ENCODE peak calls at places on chromosomes 6 and 20, in nine cellular contexts. J is activated CD8-positive, alpha-beta T cell treated with anti-CD3 and anti-CD28 coated beads for 36 hours; T is fibroblast of mammary gland; Q is activated naive CD4-positive, alpha-beta T cell; D is activated T-helper 9 cell treated with anti-CD3 and anti-CD28 coated beads, Interleukin-2, amount 50 U/mL, for 16 hours; E is nephron progenitor cell; G is body of pancreas; F is posterior vena cava; L is activated T-helper 1 cell treated with Interleukin-2 at 50 U/mL for 16 hours. H is an unnamed sample.

GRCh38 chr6:155221086-155221485 is 42.7 kb upstream of the CLDN20 start:
- DNase-seq in J (no peak), T (no peak), Q (no peak), D (no peak), E (no peak), G (no peak), F (no peak), L (no peak), H (no peak)

GRCh38 chr20:4326194-4327065 is 311.1 kb upstream of the RNF24 start:
- DNase-seq in J (no peak), T (peak), Q (no peak), D (no peak), E (no peak), G (no peak), F (no peak), L (no peak), H (no peak)

GRCh38 chr6:41430875-41431274 is 95.5 kb downstream of the NCR2 start:
- DNase-seq in J (no peak), T (peak), Q (no peak), D (no peak), E (no peak), G (no peak), F (peak), L (no peak), H (no peak)

GRCh38 chr6:150599199-150600002 is at the start of gene PLEKHG1:
- DNase-seq in J (peak), T (peak), Q (peak), D (peak), E (peak), G (peak), F (peak), L (peak), H (peak)

GRCh38 chr20:16821211-16822089 is 73.3 kb downstream of the OTOR start:
- DNase-seq in J (peak), T (peak), Q (no peak), D (no peak), E (peak), G (peak), F (no peak), L (no peak), H (no peak)

GRCh38 chr6:24391756-24392405 is 10.9 kb upstream of the MRS2 start:
- DNase-seq in J (peak), T (peak), Q (no peak), D (no peak), E (no peak), G (no peak), F (no peak), L (no peak), H (no peak)

GRCh38 chr20:14259691-14260090 is 77.7 kb downstream of the FLRT3 start:
- DNase-seq in J (no peak), T (peak), Q (no peak), D (no peak), E (no peak), G (no peak), F (no peak), L (no peak), H (no peak)

GRCh38 chr20:38325905-38326304 is 20.4 kb upstream of the LBP start:
- DNase-seq in J (no peak), T (no peak), Q (no peak), D (no peak), E (no peak), G (no peak), F (no peak), L (no peak), H (no peak)

GRCh38 chr6:156102129-156102528 is 646.5 kb upstream of the NOX3 start:
- DNase-seq in J (peak), T (no peak), Q (no peak), D (no peak), E (no peak), G (no peak), F (no peak), L (no peak), H (no peak)

GRCh38 chr6:148864941-148865340 is 118.1 kb downstream of the UST start:
- DNase-seq in J (no peak), T (no peak), Q (no peak), D (no peak), E (no peak), G (no peak), F (no peak), L (no peak), H (no peak)

GRCh38 chr6:157434349-157435016 is 53.5 kb downstream of the ZDHHC14 start:
- DNase-seq in J (no peak), T (no peak), Q (no peak), D (no peak), E (no peak), G (peak), F (no peak), L (no peak), H (peak)

GRCh38 chr20:13229538-13229937 is 8.5 kb downstream of the ISM1 start:
- DNase-seq in J (no peak), T (no peak), Q (no peak), D (no peak), E (no peak), G (no peak), F (no peak), L (no peak), H (no peak)

GRCh38 chr6:96542702-96543101 is 20.2 kb upstream of the FHL5 start:
- DNase-seq in J (no peak), T (peak), Q (no peak), D (no peak), E (no peak), G (no peak), F (no peak), L (no peak), H (no peak)

GRCh38 chr6:38150681-38151296 is 331.3 kb downstream of the ZFAND3 start:
- DNase-seq in J (no peak), T (no peak), Q (no peak), D (no peak), E (no peak), G (peak), F (no peak), L (no peak), H (no peak)

GRCh38 chr20:41080866-41081265 is 52.2 kb downstream of the TOP1 start:
- DNase-seq in J (no peak), T (peak), Q (no peak), D (no peak), E (no peak), G (no peak), F (no peak), L (no peak), H (no peak)

GRCh38 chr6:227812-228338 is 64.4 kb upstream of the DUSP22 start:
- DNase-seq in J (no peak), T (no peak), Q (no peak), D (no peak), E (no peak), G (peak), F (no peak), L (no peak), H (no peak)

GRCh38 chr6:11851405-11851804 is 72.8 kb upstream of the ADTRP start:
- DNase-seq in J (no peak), T (peak), Q (no peak), D (no peak), E (no peak), G (no peak), F (no peak), L (no peak), H (no peak)

GRCh38 chr20:47231382-47232042 is 125.0 kb downstream of the ZMYND8 start:
- DNase-seq in J (no peak), T (no peak), Q (no peak), D (no peak), E (no peak), G (no peak), F (no peak), L (no peak), H (no peak)

GRCh38 chr6:109019911-109020310 is 74.7 kb downstream of the SESN1 start:
- DNase-seq in J (no peak), T (no peak), Q (no peak), D (no peak), E (no peak), G (no peak), F (no peak), L (no peak), H (no peak)

GRCh38 chr6:93575495-93575894 is 156.1 kb upstream of the EPHA7 start:
- DNase-seq in J (no peak), T (no peak), Q (no peak), D (no peak), E (no peak), G (no peak), F (no peak), L (no peak), H (no peak)

GRCh38 chr6:110250838-110251237 is 70.6 kb downstream of the CDC40 start:
- DNase-seq in J (no peak), T (no peak), Q (no peak), D (no peak), E (no peak), G (no peak), F (no peak), L (no peak), H (no peak)

GRCh38 chr20:10090588-10091166 is 55.9 kb downstream of the ANKEF1 start:
- DNase-seq in J (peak), T (peak), Q (no peak), D (no peak), E (peak), G (peak), F (no peak), L (no peak), H (peak)

GRCh38 chr6:14450133-14451040 is 332.8 kb downstream of the CD83 start:
- DNase-seq in J (no peak), T (no peak), Q (no peak), D (no peak), E (no peak), G (no peak), F (no peak), L (no peak), H (no peak)

GRCh38 chr6:89011436-89011835 is 48.0 kb upstream of the RNGTT start:
- DNase-seq in J (no peak), T (no peak), Q (no peak), D (no peak), E (no peak), G (no peak), F (no peak), L (no peak), H (no peak)

GRCh38 chr6:15754035-15754705 is 91.3 kb upstream of the DTNBP1 start:
- DNase-seq in J (no peak), T (peak), Q (no peak), D (no peak), E (no peak), G (no peak), F (no peak), L (no peak), H (no peak)

H was measured in prostate gland.